ENCODE peak calls at places on chromosomes 13 and 19, in seven cellular contexts. K, M, C, Y, V, D and S are unnamed samples.
A peak's percentile ranks its signal among the peaks of the same experiment; 100 is the strongest.

GRCh38 chr13:40673414-40673813 is 7.0 kb upstream of the FOXO1 start:
- DNase-seq in K (no peak), C (no peak), D (no peak), Y (no peak), M (no peak), V (no peak), S (no peak)

GRCh38 chr13:42063105-42063504 is 14.7 kb downstream of the DGKH start:
- DNase-seq in Y (no peak), K (no peak), V (no peak), C (no peak), D (no peak), M (no peak), S (no peak)

GRCh38 chr13:44259045-44260042 is 114.3 kb upstream of the SERP2 start:
- DNase-seq in D (peak; percentile 33), K (no peak), Y (no peak), M (peak; percentile 87), V (peak; percentile 50), C (no peak), S (peak; percentile 68)

GRCh38 chr13:98240974-98241373 is 63.9 kb upstream of the RNF113B start:
- DNase-seq in Y (no peak), D (no peak), V (no peak), K (no peak), C (no peak), M (no peak), S (no peak)

GRCh38 chr13:99367663-99368448 is 60.7 kb upstream of the GPR183 start:
- DNase-seq in M (peak; percentile 14), D (no peak), Y (no peak), C (no peak), K (no peak), V (no peak), S (no peak)

GRCh38 chr19:52941941-52942370 is 18.7 kb upstream of the ZNF888 start:
- DNase-seq in K (peak; percentile 36), C (peak; percentile 55), D (peak; percentile 25), M (peak; percentile 31), V (peak; percentile 18), Y (peak; percentile 26), S (peak; percentile 64)

GRCh38 chr13:30038884-30039283 is 188.5 kb upstream of the UBL3 start:
- DNase-seq in Y (no peak), V (no peak), M (no peak), D (no peak), C (no peak), K (peak; percentile 40), S (no peak)

GRCh38 chr19:35278578-35279284 is 3.6 kb upstream of the HAMP start:
- DNase-seq in V (no peak), K (no peak), C (no peak), D (no peak), M (no peak), Y (no peak), S (no peak)

GRCh38 chr19:36257512-36257876 is 42.6 kb downstream of the ZNF146 start:
- DNase-seq in K (no peak), D (peak; percentile 85), C (no peak), M (no peak), V (no peak), Y (peak; percentile 53), S (no peak)

GRCh38 chr13:108551674-108552073 is 77.7 kb upstream of the MYO16 start:
- DNase-seq in D (no peak), C (no peak), K (no peak), Y (no peak), M (no peak), V (no peak), S (no peak)

GRCh38 chr19:16361926-16362325 is 37.3 kb downstream of the KLF2 start:
- DNase-seq in Y (no peak), D (no peak), V (no peak), C (no peak), M (no peak), K (no peak), S (no peak)

GRCh38 chr13:26529441-26529840 is 28.0 kb upstream of the WASF3 start:
- DNase-seq in C (no peak), M (no peak), K (no peak), Y (peak; percentile 37), V (peak; percentile 32), D (no peak), S (no peak)

GRCh38 chr19:54179921-54180452 is 7.0 kb upstream of the TMC4 start:
- DNase-seq in C (no peak), V (no peak), M (no peak), Y (peak; percentile 34), K (no peak), D (peak; percentile 66), S (peak; percentile 47)

GRCh38 chr19:55179570-55180484 is at the start of gene SYT5:
- DNase-seq in V (no peak), M (no peak), Y (peak; percentile 55), D (peak; percentile 86), C (no peak), K (no peak), S (no peak)

GRCh38 chr13:83024955-83025594 is 857.2 kb downstream of the SLITRK1 start:
- DNase-seq in C (no peak), D (no peak), Y (no peak), M (no peak), V (no peak), K (no peak), S (no peak)

GRCh38 chr13:41054919-41055619 is 6.2 kb upstream of the WBP4 start:
- DNase-seq in C (no peak), M (no peak), D (peak; percentile 15), Y (no peak), K (no peak), V (no peak), S (no peak)

GRCh38 chr13:95160112-95160906 is 140.9 kb downstream of the ABCC4 start:
- DNase-seq in Y (no peak), D (no peak), V (no peak), K (no peak), M (no peak), C (no peak), S (no peak)

GRCh38 chr13:80931118-80931517 is 590.2 kb upstream of the SPRY2 start:
- DNase-seq in Y (no peak), D (no peak), M (no peak), K (no peak), C (no peak), V (no peak), S (no peak)

GRCh38 chr19:10478903-10479384 is 24.2 kb downstream of the KEAP1 start:
- DNase-seq in C (peak; percentile 79), M (peak; percentile 75), D (peak; percentile 90), Y (peak; percentile 96), K (peak; percentile 91), V (peak; percentile 89), S (peak; percentile 91)

GRCh38 chr13:49374585-49375290 is 69.1 kb downstream of the CAB39L start:
- DNase-seq in M (no peak), V (no peak), D (no peak), K (no peak), Y (no peak), C (no peak), S (no peak)

GRCh38 chr13:104057851-104058250 is 991.6 kb upstream of the SLC10A2 start:
- DNase-seq in Y (no peak), K (no peak), M (no peak), V (no peak), D (no peak), C (no peak), S (no peak)

GRCh38 chr13:85028035-85028434 is 771.2 kb downstream of the SLITRK6 start:
- DNase-seq in M (no peak), D (no peak), V (no peak), K (no peak), C (no peak), Y (no peak), S (no peak)

GRCh38 chr13:20942938-20943518 is 40.5 kb upstream of the XPO4 start:
- DNase-seq in M (no peak), Y (no peak), D (no peak), C (no peak), K (peak; percentile 44), V (no peak), S (no peak)
- H3K4me1 ChIP-seq in M (no peaks in the 10 kb centered on the region), Y (peaks cover 13% of the 10 kb centered on the region), D (no peaks in the 10 kb centered on the region), C (no peaks in the 10 kb centered on the region), K (no peaks in the 10 kb centered on the region), V (no peaks in the 10 kb centered on the region), S (peaks cover 8% of the 10 kb centered on the region)

DNA sequence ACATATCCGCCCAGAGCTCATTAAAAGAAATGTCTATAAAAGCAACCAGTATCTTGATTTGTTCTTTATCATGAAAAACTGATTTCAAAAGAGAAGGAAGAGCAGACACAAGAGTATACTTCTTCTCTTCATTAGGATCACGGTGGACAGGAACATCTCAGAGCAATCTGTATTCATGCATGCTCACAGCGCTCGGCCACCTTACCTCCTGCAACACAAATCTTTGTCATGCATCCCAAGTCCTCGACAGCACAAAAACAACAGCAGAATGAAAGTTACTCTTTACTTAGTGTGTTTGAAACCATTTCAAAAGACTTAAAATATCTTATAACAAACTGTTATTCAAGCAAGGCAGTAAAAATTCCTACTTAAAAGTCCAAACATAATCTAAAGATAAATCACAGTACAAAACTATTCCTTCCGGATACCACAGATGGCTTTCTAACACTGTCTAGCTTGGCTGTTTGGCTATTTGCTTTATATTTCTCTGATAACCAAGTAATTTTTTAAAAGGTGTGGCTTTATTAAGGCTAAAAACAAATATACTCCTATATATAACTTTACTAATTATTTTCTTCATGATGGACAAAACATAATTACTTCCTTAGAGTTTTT is 174.5 kb downstream of the TBC1D4 start:
- DNase-seq in V (no peak), M (no peak), C (no peak), D (no peak), K (no peak), Y (no peak), S (no peak)
- TF ChIP-seq CTCF in V (no peak), M (no peak), C (no peak), D (no peak), K (no peak), Y (no peak), S (no peak)

DNA sequence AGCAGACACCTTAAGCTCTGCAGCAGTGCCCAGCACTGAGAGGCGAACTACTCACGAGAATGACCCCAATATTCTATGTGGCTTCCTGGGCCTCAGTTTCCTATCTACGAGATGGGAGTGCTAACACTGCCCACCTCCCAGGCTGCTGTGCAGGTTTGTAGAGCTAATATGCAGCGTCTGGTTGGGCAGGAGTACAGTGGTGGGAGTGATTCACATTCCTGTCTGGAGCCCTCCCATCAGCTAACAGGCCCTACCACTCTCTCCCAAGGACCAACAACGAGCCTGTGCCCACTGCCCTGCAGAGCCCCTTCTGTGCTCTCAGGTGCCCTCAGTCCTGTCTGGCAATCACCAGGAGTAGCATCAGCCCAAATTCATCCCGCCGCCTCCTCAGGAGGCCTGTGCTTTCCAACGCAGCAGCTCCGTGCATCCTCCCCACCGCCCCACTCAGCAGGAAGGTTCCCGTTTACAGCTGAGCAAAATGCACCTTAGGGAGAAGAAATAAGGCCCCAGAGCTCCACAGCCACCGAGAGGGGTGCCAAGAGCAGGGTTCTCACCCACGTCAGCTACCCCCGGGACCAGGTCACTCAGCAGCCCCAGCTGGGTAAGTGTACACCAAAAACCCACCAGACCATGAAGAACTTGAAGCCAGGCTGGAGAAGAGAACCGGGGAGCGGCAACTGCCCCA is 6.6 kb downstream of the AKT2 start:
- DNase-seq in C (no peak), D (no peak), V (no peak), K (no peak), Y (no peak), M (no peak), S (peak; percentile 34)
- H3K4me1 ChIP-seq in C (no peaks in the 10 kb centered on the region), D (peaks cover 15% of the 10 kb centered on the region), V (no peaks in the 10 kb centered on the region), K (peaks cover 11% of the 10 kb centered on the region), Y (peaks cover 91% of the 10 kb centered on the region), M (peaks cover 9% of the 10 kb centered on the region), S (peaks cover 70% of the 10 kb centered on the region)

DNA sequence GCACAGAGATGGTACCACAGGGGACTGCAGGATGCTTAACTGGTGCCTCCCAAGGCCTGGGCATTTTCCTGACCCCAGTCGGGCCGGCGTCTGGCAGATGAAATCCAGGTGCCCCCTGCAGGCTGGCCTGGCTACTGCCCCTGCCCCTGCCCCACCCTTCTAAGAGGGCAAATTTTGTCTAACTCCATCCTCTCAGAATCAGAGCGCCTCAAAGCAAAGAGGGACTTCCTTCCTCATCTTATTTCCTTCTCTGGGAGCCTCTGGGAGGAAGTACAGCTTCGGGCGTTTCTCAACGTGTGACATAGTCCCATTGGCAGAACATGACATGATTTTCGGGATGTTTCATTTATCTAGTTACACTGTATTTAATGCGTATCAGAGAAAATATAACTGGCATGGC is 2.7 kb downstream of the PRKACA start:
- DNase-seq in C (peak; percentile 79), V (no peak), K (no peak), D (peak; percentile 60), Y (peak; percentile 72), M (peak; percentile 46), S (peak; percentile 82)
- TF ChIP-seq CTCF in C (peak; percentile 64), V (peak; percentile 43), K (peak; percentile 26), D (peak; percentile 52), Y (peak; percentile 44), M (peak; percentile 48), S (peak; percentile 58)